ENCODE peak calls at places on chromosomes 11 and 22, in seven cellular contexts. N is CD4-positive, alpha-beta memory T cell; P is mesenchymal stem cell; U is SJSA1; O is tibial nerve; Q is PC-9; I is lung. B is an unnamed sample. For H3K4me1, the result is how much of the 10 kb centered on the place peaks cover.

GRCh38 chr11:116993599-116993998 is 104.6 kb downstream of the SIK3 start:
- DNase-seq in N (peak), P (peak), O (no peak), Q (no peak), U (no peak), I (no peak), B (peak)

GRCh38 chr11:123454060-123454651 is 24.1 kb downstream of the GRAMD1B start:
- DNase-seq in N (peak), I (no peak), Q (peak), P (peak), O (no peak), U (no peak), B (peak)

GRCh38 chr11:27795955-27796861 is 96.0 kb upstream of the BDNF start:
- DNase-seq in U (no peak), Q (no peak), I (no peak), O (no peak), N (no peak), P (peak), B (no peak)

GRCh38 chr22:49863936-49864335 is 10.3 kb downstream of the ZBED4 start:
- DNase-seq in I (no peak), O (no peak), N (no peak), Q (no peak), P (no peak), U (no peak), B (no peak)

GRCh38 chr22:35582861-35583670 is 34.1 kb downstream of the MB start:
- DNase-seq in U (no peak), I (peak), Q (peak), N (peak), O (no peak), P (peak), B (peak)

GRCh38 chr11:58927393-58928081 is 11.8 kb upstream of the GLYATL1 start:
- DNase-seq in N (peak), I (no peak), O (no peak), Q (no peak), U (no peak), P (peak), B (peak)

GRCh38 chr22:44404341-44405020 is 91.7 kb upstream of the SHISAL1 start:
- DNase-seq in Q (no peak), O (no peak), P (no peak), U (no peak), N (no peak), I (no peak), B (no peak)

GRCh38 chr22:29890760-29891159 is 7.8 kb downstream of the MTMR3 start:
- DNase-seq in U (no peak), P (no peak), Q (no peak), I (no peak), N (no peak), O (no peak), B (no peak)

GRCh38 chr22:22955866-22956535 is 68.4 kb downstream of the IGLL5 start:
- DNase-seq in O (peak), I (peak), P (peak), N (peak), Q (peak), U (peak), B (peak)

GRCh38 chr22:42891696-42892095 is 34.6 kb upstream of the ARFGAP3 start:
- DNase-seq in U (no peak), O (no peak), P (no peak), I (no peak), N (no peak), Q (no peak), B (no peak)

GRCh38 chr11:28526406-28526751 is 418.2 kb downstream of the METTL15 start:
- DNase-seq in P (peak), I (no peak), N (no peak), O (no peak), Q (no peak), U (no peak), B (no peak)

GRCh38 chr22:38996105-38996504 is 14.0 kb downstream of the APOBEC3B start:
- DNase-seq in U (no peak), N (no peak), P (no peak), O (no peak), I (no peak), Q (no peak), B (no peak)

GRCh38 chr11:3161720-3162409 is 3.2 kb downstream of the OSBPL5 start:
- DNase-seq in U (no peak), P (no peak), O (no peak), I (no peak), N (no peak), Q (no peak), B (no peak)

GRCh38 chr11:3160252-3161031 is 4.7 kb downstream of the OSBPL5 start:
- DNase-seq in Q (no peak), U (peak), P (peak), O (peak), I (peak), N (no peak), B (peak)

GRCh38 chr11:3159296-3160190 is 5.6 kb downstream of the OSBPL5 start:
- DNase-seq in P (no peak), Q (no peak), I (peak), O (peak), N (no peak), U (no peak), B (peak)

GRCh38 chr11:3162410-3163240 is 2.5 kb downstream of the OSBPL5 start:
- DNase-seq in O (peak), U (no peak), I (no peak), Q (no peak), N (no peak), P (no peak), B (no peak)

GRCh38 chr11:3161309-3161708 is 3.8 kb downstream of the OSBPL5 start:
- DNase-seq in N (no peak), U (no peak), O (peak), P (peak), I (no peak), Q (no peak), B (no peak)
- H3K4me1 ChIP-seq in N (under half), U (half or more), O (under half), P (half or more), I (under half), Q (under half), B (under half)

GRCh38 chr11:78415338-78415737 is 2.3 kb downstream of the GAB2 start:
- DNase-seq in P (no peak), N (no peak), O (no peak), Q (no peak), I (no peak), U (no peak), B (no peak)

GRCh38 chr11:78417888-78418583 is 416 bp upstream of the GAB2 start:
- DNase-seq in I (peak), Q (peak), P (peak), O (peak), U (peak), N (peak), B (peak)

GRCh38 chr11:78416285-78417174 is 1.1 kb downstream of the GAB2 start:
- DNase-seq in Q (peak), N (peak), I (peak), P (peak), O (peak), U (peak), B (peak)

GRCh38 chr11:78418584-78419211 is 1.1 kb upstream of the GAB2 start:
- DNase-seq in U (no peak), Q (no peak), O (no peak), P (no peak), I (no peak), N (no peak), B (no peak)

GRCh38 chr11:78417175-78417887 is at the start of gene GAB2:
- DNase-seq in O (no peak), P (no peak), N (peak), Q (peak), I (no peak), U (no peak), B (no peak)
- H3K4me1 ChIP-seq in O (under half), P (under half), N (under half), Q (under half), I (under half), U (under half), B (under half)

DNA sequence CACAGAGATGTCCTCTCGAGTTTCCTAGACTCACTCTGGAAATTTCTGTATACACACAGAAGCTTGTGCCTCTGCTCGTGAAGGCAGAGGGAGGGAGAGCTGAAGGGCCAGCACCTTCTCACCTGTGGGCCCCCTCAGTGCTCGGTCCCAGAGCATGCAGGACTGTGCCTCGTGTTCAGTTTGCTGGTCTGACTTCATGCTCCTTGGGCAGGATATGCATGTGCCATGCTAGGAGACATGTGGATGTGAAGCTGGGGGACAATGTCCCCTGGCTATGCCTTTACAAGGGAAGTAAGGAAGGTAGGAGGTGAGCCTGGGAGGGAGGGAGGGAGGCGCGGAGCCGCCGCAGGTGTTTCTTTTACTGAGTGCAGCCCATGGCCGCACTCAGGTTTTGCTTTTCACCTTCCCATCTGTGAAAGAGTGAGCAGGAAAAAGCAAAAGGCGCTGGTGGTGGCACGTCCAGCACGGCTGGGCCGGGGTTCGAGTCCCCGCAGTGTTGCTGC is 22.6 kb downstream of the NEAT1 start:
- DNase-seq in Q (peak), U (no peak), N (no peak), O (no peak), I (no peak), P (peak), B (no peak)
- H3K4me1 ChIP-seq in Q (under half), U (under half), N (under half), O (under half), I (under half), P (half or more), B (under half)

DNA sequence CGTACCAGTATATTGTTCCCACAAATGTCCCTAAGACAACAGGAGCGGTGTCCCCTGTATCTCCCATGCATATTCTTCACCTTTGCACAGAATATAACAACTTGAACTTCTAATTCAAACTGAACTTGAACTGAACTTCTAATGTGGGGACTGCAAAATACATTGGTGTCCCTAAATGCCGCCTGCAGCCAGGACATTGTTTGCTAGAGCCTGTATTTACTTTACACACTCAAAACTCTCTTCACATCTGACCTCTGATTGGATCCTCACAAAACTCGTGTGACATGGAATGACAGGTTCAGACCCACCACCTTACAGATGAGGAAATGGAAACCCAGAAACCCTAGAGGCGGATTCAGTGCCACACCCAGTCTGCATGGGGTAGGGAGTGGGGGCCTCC is 6.4 kb downstream of the CPT1A start:
- DNase-seq in O (no peak), U (no peak), P (no peak), I (no peak), Q (no peak), N (no peak), B (no peak)
- H3K4me1 ChIP-seq in O (under half), U (under half), P (under half), I (under half), Q (under half), N (half or more), B (under half)

GRCh38 chr11:3873712-3874349 is 18.4 kb downstream of the STIM1 start:
- DNase-seq in U (no peak), I (no peak), Q (no peak), O (no peak), N (no peak), P (no peak), B (peak)
- H3K4me1 ChIP-seq in U (under half), I (under half), Q (under half), O (under half), N (half or more), P (under half), B (under half)

B was measured in SJCRH30.